ENCODE peak calls at places on chromosomes 13 and 19, in five cellular contexts. T is endothelial cell; I is T1000; G is stimulated activated CD8-positive, alpha-beta memory T cell treated with anti-CD3 and anti-CD28 coated beads, Interleukin-15, amount 100 ng/mL, for 1 hour; F is activated CD4-positive, alpha-beta T cell treated with anti-CD3 and anti-CD28 coated beads, Interleukin-2, amount 50 U/mL, for 1 hour. D is an unnamed sample.

GRCh38 chr13:24724714-24725113 is 39.3 kb upstream of the RNF17 start:
- DNase-seq in T (no peak), I (no peak), G (no peak), F (no peak), D (no peak)

GRCh38 chr13:113854238-113855011 is 9.5 kb downstream of the GAS6 start:
- DNase-seq in T (no peak), I (no peak), G (no peak), F (no peak), D (no peak)

GRCh38 chr19:45501730-45502014 is 3.4 kb downstream of the PPM1N start:
- DNase-seq in T (no peak), I (no peak), G (no peak), F (no peak), D (no peak)

GRCh38 chr13:37526710-37527446 is 71.7 kb downstream of the POSTN start:
- DNase-seq in T (no peak), I (no peak), G (no peak), F (no peak), D (no peak)

GRCh38 chr13:40539954-40540706 is 126.3 kb downstream of the FOXO1 start:
- DNase-seq in T (no peak), I (peak), G (no peak), F (no peak), D (peak)

GRCh38 chr19:2952953-2953481 is 8.2 kb upstream of the ZNF77 start:
- DNase-seq in T (no peak), I (no peak), G (no peak), F (no peak), D (no peak)

GRCh38 chr19:3868770-3869456 is at the start of gene ZFR2:
- DNase-seq in T (peak), I (no peak), G (no peak), F (peak), D (no peak)

GRCh38 chr13:47480121-47480520 is 521.0 kb downstream of the SUCLA2 start:
- DNase-seq in T (no peak), I (no peak), G (no peak), F (no peak), D (peak)

GRCh38 chr19:40365613-40366401 is 17.3 kb downstream of the PLD3 start:
- DNase-seq in T (peak), I (no peak), G (no peak), F (peak), D (peak)

GRCh38 chr13:60099631-60100420 is 63.9 kb downstream of the DIAPH3 start:
- DNase-seq in T (no peak), I (no peak), G (no peak), F (no peak), D (no peak)

GRCh38 chr13:81686877-81687276 is 1346.0 kb upstream of the SPRY2 start:
- DNase-seq in T (no peak), I (no peak), G (no peak), F (no peak), D (no peak)

GRCh38 chr19:19261350-19262189 is 11.5 kb downstream of the TM6SF2 start:
- DNase-seq in T (no peak), I (no peak), G (no peak), F (no peak), D (no peak)

D was measured in SJSA1.